ENCODE peak calls at places on chromosomes 11 and 22, in ten cellular contexts. W, Z, P, O, Y, V, G, T, F and K are unnamed samples.

GRCh38 chr22:36946436-36947158 is 33.2 kb downstream of the CSF2RB start:
- DNase-seq in W (no peak), G (no peak), F (no peak), T (no peak), Y (no peak), Z (no peak), V (peak; percentile 72), P (no peak), O (no peak), K (no peak)

GRCh38 chr11:72075109-72075508 is 5.2 kb downstream of the NUMA1 start:
- DNase-seq in F (no peak), W (no peak), V (peak; percentile 32), P (no peak), T (no peak), G (no peak), Y (no peak), Z (no peak), O (no peak), K (no peak)

GRCh38 chr22:36296690-36297089 is 43.8 kb downstream of the APOL1 start:
- DNase-seq in F (no peak), G (no peak), P (no peak), V (no peak), Y (no peak), Z (no peak), T (no peak), W (no peak), O (no peak), K (no peak)

GRCh38 chr11:86222081-86222480 is 22.5 kb upstream of the EED start:
- DNase-seq in G (no peak), P (no peak), F (no peak), W (no peak), V (peak; percentile 41), Z (no peak), O (no peak), Y (no peak), T (no peak), K (no peak)

GRCh38 chr11:19740586-19740985 is 27.9 kb downstream of the NAV2 start:
- DNase-seq in V (no peak), G (no peak), T (no peak), Y (no peak), P (no peak), F (no peak), W (no peak), Z (no peak), O (no peak), K (no peak)

GRCh38 chr22:50329236-50329635 is 2.4 kb upstream of the DENND6B start:
- DNase-seq in Z (no peak), V (peak; percentile 24), G (no peak), F (no peak), T (no peak), O (no peak), P (no peak), Y (no peak), W (no peak), K (no peak)

GRCh38 chr11:8283510-8284272 is 20.0 kb upstream of the LMO1 start:
- DNase-seq in F (no peak), T (no peak), G (no peak), V (peak; percentile 37), W (peak; percentile 42), P (peak; percentile 93), Z (no peak), O (no peak), Y (no peak), K (no peak)

GRCh38 chr11:102413497-102413896 is 39.1 kb downstream of the TMEM123 start:
- DNase-seq in G (no peak), W (no peak), V (no peak), Y (no peak), O (no peak), F (no peak), Z (no peak), T (no peak), P (no peak), K (no peak)

GRCh38 chr11:72569966-72570892 is 104.0 kb downstream of the PDE2A start:
- DNase-seq in O (no peak), W (no peak), G (no peak), P (no peak), T (no peak), V (peak; percentile 73), Y (no peak), F (no peak), Z (no peak), K (no peak)

GRCh38 chr11:34549271-34549670 is 35.7 kb upstream of the ELF5 start:
- DNase-seq in G (no peak), Z (no peak), T (no peak), P (no peak), O (no peak), W (no peak), Y (no peak), V (no peak), F (no peak), K (no peak)

GRCh38 chr11:99325807-99326206 is 305.1 kb downstream of the CNTN5 start:
- DNase-seq in G (no peak), W (no peak), P (no peak), F (no peak), Y (peak; percentile 2), V (peak; percentile 92), Z (peak; percentile 52), O (no peak), T (no peak), K (no peak)

GRCh38 chr11:111299111-111300026 is 1.0 kb downstream of the POU2AF3 start:
- DNase-seq in Z (no peak), G (no peak), F (peak; percentile 54), T (peak; percentile 60), W (no peak), V (peak; percentile 48), P (peak; percentile 92), Y (peak; percentile 58), O (no peak), K (no peak)

GRCh38 chr11:34250732-34251639 is 106.8 kb downstream of the ABTB2 start:
- DNase-seq in T (peak; percentile 35), Z (no peak), O (peak; percentile 31), P (peak; percentile 57), G (peak; percentile 43), W (peak; percentile 79), F (no peak), Y (peak; percentile 71), V (no peak), K (peak; percentile 66)

GRCh38 chr22:37014835-37015586 is 4.2 kb downstream of the TST start:
- DNase-seq in W (no peak), O (no peak), V (no peak), P (no peak), Y (no peak), Z (no peak), G (no peak), F (no peak), T (no peak), K (no peak)

GRCh38 chr22:19213496-19214473 is 35.2 kb upstream of the SLC25A1 start:
- DNase-seq in Z (no peak), V (peak; percentile 43), T (no peak), O (no peak), G (no peak), P (no peak), F (no peak), W (no peak), Y (no peak), K (no peak)

GRCh38 chr11:118918128-118918685 is 7.5 kb downstream of the BCL9L start:
- DNase-seq in T (peak; percentile 87), G (no peak), Y (no peak), V (peak; percentile 97), P (peak; percentile 53), O (no peak), F (peak; percentile 80), W (peak; percentile 70), Z (no peak), K (no peak)
- H3K4me3 ChIP-seq in T (peak overlapping the region; percentile 22), G (peak overlapping the region; percentile 98), Y (peak overlapping the region; percentile 43), V (no peak overlapping the region), P (no peak overlapping the region), O (no peak overlapping the region), F (peak overlapping the region; percentile 94), W (peak overlapping the region; percentile 90), Z (peak overlapping the region; percentile 71), K (peak overlapping the region; percentile 54)

GRCh38 chr11:108758458-108758857 is 93.6 kb downstream of the DDX10 start:
- DNase-seq in Y (no peak), Z (no peak), G (no peak), T (no peak), F (peak; percentile 13), V (peak; percentile 76), W (no peak), P (no peak), O (no peak), K (no peak)
- H3K4me3 ChIP-seq in Y (no peak overlapping the region), Z (no peak overlapping the region), G (no peak overlapping the region), T (no peak overlapping the region), F (no peak overlapping the region), V (no peak overlapping the region), W (no peak overlapping the region), P (no peak overlapping the region), O (no peak overlapping the region), K (no peak overlapping the region)

GRCh38 chr22:40414838-40415505 is 44.6 kb downstream of the SGSM3 start:
- DNase-seq in T (no peak), V (no peak), O (no peak), F (no peak), Z (no peak), G (no peak), P (peak; percentile 49), W (no peak), Y (no peak), K (no peak)
- H3K4me3 ChIP-seq in T (no peak overlapping the region), V (no peak overlapping the region), O (no peak overlapping the region), F (no peak overlapping the region), Z (no peak overlapping the region), G (no peak overlapping the region), P (no peak overlapping the region), W (no peak overlapping the region), Y (no peak overlapping the region), K (no peak overlapping the region)

GRCh38 chr11:93225642-93226041 is 27.9 kb upstream of the SLC36A4 start:
- DNase-seq in F (no peak), Y (peak; percentile 13), P (peak; percentile 46), O (no peak), V (peak; percentile 46), G (no peak), T (no peak), W (no peak), Z (no peak), K (no peak)

GRCh38 chr11:93216511-93217121 is 18.8 kb upstream of the SLC36A4 start:
- DNase-seq in F (no peak), G (no peak), Y (no peak), V (no peak), P (peak; percentile 27), W (no peak), Z (no peak), T (no peak), O (no peak), K (no peak)

GRCh38 chr11:93221539-93221938 is 23.7 kb upstream of the SLC36A4 start:
- DNase-seq in F (no peak), G (no peak), P (no peak), Y (no peak), Z (no peak), V (no peak), T (no peak), O (no peak), W (no peak), K (no peak)

GRCh38 chr11:93219440-93219839 is 21.6 kb upstream of the SLC36A4 start:
- DNase-seq in V (no peak), P (no peak), G (no peak), O (no peak), W (no peak), T (no peak), Y (no peak), F (no peak), Z (no peak), K (no peak)

DNA sequence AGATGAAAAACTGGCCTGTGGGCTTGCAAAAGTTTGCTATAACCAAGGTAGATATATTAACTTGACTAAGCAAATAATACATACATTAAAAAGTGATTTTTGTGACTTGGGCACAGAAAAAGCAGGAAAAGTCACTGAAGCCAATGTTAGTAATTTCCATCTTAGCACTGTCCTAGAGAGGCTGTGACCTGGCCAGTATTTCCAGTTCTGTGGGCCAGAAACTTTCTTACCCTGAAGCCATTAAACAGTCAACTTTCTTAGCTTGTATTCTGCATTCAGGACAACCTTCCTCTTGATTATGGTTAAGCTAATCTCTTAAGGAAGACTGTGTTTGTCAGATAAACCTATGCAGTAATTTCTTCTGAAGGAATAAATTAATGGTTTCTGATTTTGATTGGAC is 22.3 kb upstream of the SLC36A4 start:
- DNase-seq in T (no peak), Z (no peak), G (no peak), F (no peak), Y (no peak), O (no peak), P (no peak), V (no peak), W (no peak), K (no peak)
- H3K4me3 ChIP-seq in T (no peak overlapping the region), Z (no peak overlapping the region), G (no peak overlapping the region), F (no peak overlapping the region), Y (no peak overlapping the region), O (no peak overlapping the region), P (no peak overlapping the region), V (no peak overlapping the region), W (no peak overlapping the region), K (no peak overlapping the region)